ENCODE peak calls at places on chromosomes 5 and 9, in seven cellular contexts. G is activated gamma-delta T cell; P is activated T-helper 9 cell treated with anti-CD3 and anti-CD28 coated beads, Interleukin-2, amount 50 U/mL, for 16 hours; C is anterior cingulate cortex; F is natural killer cell; X is activated T-helper 1 cell treated with Interleukin-2 at 50 U/mL for 16 hours; D is activated T-cell treated with anti-CD3 and anti-CD28 coated beads, Interleukin-2, amount 50 U/mL, for 72 hours. S is an unnamed sample.

GRCh38 chr9:23830949-23831730 is 5.1 kb upstream of the ELAVL2 start:
- DNase-seq in G (no peak), P (no peak), C (no peak), F (no peak), X (no peak), D (no peak), S (no peak)

GRCh38 chr5:131259326-131259725 is 4.5 kb upstream of the CDC42SE2 start:
- DNase-seq in G (no peak), P (no peak), C (no peak), F (no peak), X (no peak), D (no peak), S (no peak)

GRCh38 chr5:44441460-44441859 is 52.2 kb upstream of the FGF10 start:
- DNase-seq in G (no peak), P (no peak), C (no peak), F (no peak), X (no peak), D (no peak), S (no peak)

GRCh38 chr5:152994040-152994439 is 496.4 kb upstream of the GRIA1 start:
- DNase-seq in G (no peak), P (no peak), C (no peak), F (no peak), X (no peak), D (no peak), S (no peak)

GRCh38 chr5:38467353-38468040 is 88.9 kb downstream of the LIFR start:
- DNase-seq in G (no peak), P (no peak), C (peak), F (no peak), X (no peak), D (no peak), S (no peak)

GRCh38 chr5:98880151-98880550 is 48.7 kb downstream of the CHD1 start:
- DNase-seq in G (no peak), P (no peak), C (no peak), F (no peak), X (no peak), D (peak), S (no peak)

GRCh38 chr9:96514108-96514824 is 64.3 kb downstream of the HABP4 start:
- DNase-seq in G (no peak), P (no peak), C (no peak), F (no peak), X (no peak), D (no peak), S (no peak)

GRCh38 chr5:146441896-146442295 is 5.2 kb upstream of the TCERG1 start:
- DNase-seq in G (no peak), P (no peak), C (no peak), F (no peak), X (no peak), D (no peak), S (no peak)

GRCh38 chr9:86135374-86135773 is 36.0 kb upstream of the GOLM1 start:
- DNase-seq in G (no peak), P (no peak), C (no peak), F (no peak), X (no peak), D (no peak), S (no peak)

GRCh38 chr5:66840527-66841013 is 244.4 kb downstream of the MAST4 start:
- DNase-seq in G (no peak), P (no peak), C (no peak), F (no peak), X (no peak), D (peak), S (peak)

GRCh38 chr9:117678882-117679281 is 25.3 kb upstream of the TLR4 start:
- DNase-seq in G (no peak), P (no peak), C (no peak), F (no peak), X (no peak), D (no peak), S (no peak)

GRCh38 chr9:134568116-134568515 is 73.5 kb upstream of the COL5A1 start:
- DNase-seq in G (no peak), P (no peak), C (no peak), F (peak), X (no peak), D (no peak), S (no peak)

GRCh38 chr5:165913059-165913458 is 2378.4 kb upstream of the WWC1 start:
- DNase-seq in G (no peak), P (no peak), C (no peak), F (no peak), X (no peak), D (no peak), S (no peak)

GRCh38 chr9:96651626-96652025 is 3.5 kb downstream of the PRXL2C start:
- DNase-seq in G (no peak), P (no peak), C (no peak), F (no peak), X (no peak), D (no peak), S (no peak)